ENCODE peak calls at places on chromosome 10, in eight cellular contexts. P, Q, V, H, X, J, W and I are unnamed samples. For H3K27me3, the result is how much of the 10 kb centered on the place peaks cover.

GRCh38 chr10:107546239-107546638 is 381.7 kb upstream of the SORCS1 start:
- DNase-seq in X (no peak), W (peak), V (no peak), H (no peak), P (no peak), Q (no peak), J (no peak), I (no peak)

GRCh38 chr10:11035318-11035920 is 17.7 kb downstream of the CELF2 start:
- DNase-seq in H (no peak), V (peak), P (no peak), W (peak), Q (peak), J (no peak), X (peak), I (no peak)

GRCh38 chr10:101941871-101942270 is 98.3 kb upstream of the KCNIP2 start:
- DNase-seq in Q (no peak), W (no peak), J (no peak), V (no peak), X (no peak), P (no peak), H (no peak), I (no peak)

GRCh38 chr10:5888352-5888751 is 1.3 kb downstream of the ANKRD16 start:
- DNase-seq in X (no peak), Q (peak), P (no peak), V (no peak), H (no peak), W (peak), J (no peak), I (no peak)

GRCh38 chr10:122786269-122786668 is 59.4 kb downstream of the CUZD1 start:
- DNase-seq in V (no peak), Q (no peak), W (peak), J (no peak), P (no peak), X (no peak), H (no peak), I (no peak)

GRCh38 chr10:131569851-131570715 is 258.6 kb upstream of the TCERG1L start:
- DNase-seq in P (no peak), X (no peak), Q (peak), V (no peak), W (no peak), H (no peak), J (no peak), I (no peak)

GRCh38 chr10:132675031-132675740 is 110.8 kb downstream of the NKX6-2 start:
- DNase-seq in V (no peak), P (no peak), X (no peak), Q (peak), J (no peak), W (no peak), H (no peak), I (no peak)

GRCh38 chr10:100115011-100115770 is 33.5 kb upstream of the CPN1 start:
- DNase-seq in W (no peak), P (no peak), H (no peak), Q (no peak), J (no peak), X (no peak), V (no peak), I (no peak)

GRCh38 chr10:6936931-6937330 is 356.9 kb upstream of the PRKCQ start:
- DNase-seq in P (no peak), Q (no peak), W (no peak), J (no peak), V (no peak), H (no peak), X (no peak), I (no peak)

GRCh38 chr10:73859441-73860049 is 14.8 kb downstream of the CAMK2G start:
- DNase-seq in P (no peak), W (no peak), V (no peak), J (no peak), H (no peak), X (no peak), Q (peak), I (no peak)

GRCh38 chr10:103202319-103202718 is 9.2 kb upstream of the NT5C2 start:
- DNase-seq in J (no peak), W (no peak), Q (no peak), H (no peak), X (no peak), V (no peak), P (no peak), I (no peak)

GRCh38 chr10:33136271-33136670 is 178.2 kb upstream of the ITGB1 start:
- DNase-seq in W (peak), H (no peak), Q (no peak), X (no peak), J (no peak), V (no peak), P (no peak), I (no peak)

GRCh38 chr10:15168781-15169554 is 475 bp upstream of the NMT2 start:
- DNase-seq in P (peak), Q (peak), J (peak), W (peak), V (peak), X (peak), H (peak), I (peak)

GRCh38 chr10:62681211-62681940 is 123.1 kb upstream of the ADO start:
- DNase-seq in W (no peak), X (no peak), J (no peak), H (peak), V (no peak), Q (peak), P (no peak), I (no peak)

GRCh38 chr10:116268976-116269375 is 4.0 kb downstream of the GFRA1 start:
- DNase-seq in P (no peak), X (no peak), J (no peak), Q (no peak), H (no peak), W (no peak), V (no peak), I (no peak)

GRCh38 chr10:109205929-109206585 is 717.3 kb downstream of the XPNPEP1 start:
- DNase-seq in V (no peak), W (peak), J (no peak), Q (no peak), X (peak), H (no peak), P (no peak), I (no peak)

GRCh38 chr10:48801026-48801425 is 116.4 kb downstream of the WDFY4 start:
- DNase-seq in H (no peak), P (no peak), J (no peak), Q (no peak), V (no peak), W (peak), X (no peak), I (no peak)

GRCh38 chr10:21724695-21725371 is 190.8 kb downstream of the MLLT10 start:
- DNase-seq in P (peak), Q (peak), J (peak), X (peak), H (no peak), V (peak), W (peak), I (peak)

GRCh38 chr10:119290301-119291036 is 83.1 kb downstream of the GRK5 start:
- DNase-seq in H (no peak), X (no peak), P (peak), Q (no peak), W (no peak), V (peak), J (no peak), I (no peak)

GRCh38 chr10:51758366-51758765 is 59.0 kb upstream of the CSTF2T start:
- DNase-seq in H (no peak), W (no peak), X (no peak), V (no peak), P (no peak), Q (no peak), J (no peak), I (no peak)

GRCh38 chr10:86585726-86586048 is 64.1 kb upstream of the WAPL start:
- DNase-seq in Q (no peak), V (no peak), W (no peak), P (no peak), H (no peak), X (no peak), J (no peak), I (no peak)

GRCh38 chr10:57716884-57717283 is 550.8 kb downstream of the IPMK start:
- DNase-seq in H (no peak), W (peak), P (no peak), V (no peak), J (no peak), X (no peak), Q (no peak), I (no peak)

GRCh38 chr10:123301077-123301875 is 147.1 kb downstream of the BUB3 start:
- DNase-seq in J (peak), H (no peak), W (peak), P (peak), V (peak), Q (no peak), X (no peak), I (peak)

GRCh38 chr10:78424721-78425120 is 391.1 kb downstream of the RPS24 start:
- DNase-seq in J (no peak), V (no peak), P (no peak), X (no peak), H (no peak), W (no peak), Q (no peak), I (no peak)

GRCh38 chr10:105691811-105692210 is 1050.7 kb downstream of the SORCS3 start:
- DNase-seq in J (no peak), V (no peak), W (peak), Q (no peak), H (no peak), X (no peak), P (no peak), I (no peak)

GRCh38 chr10:31242902-31243301 is 76.1 kb upstream of the ZEB1 start:
- DNase-seq in V (peak), Q (no peak), X (peak), P (no peak), H (no peak), W (peak), J (no peak), I (no peak)

GRCh38 chr10:49310460-49310859 is 11.5 kb downstream of the C10orf71 start:
- DNase-seq in W (no peak), X (no peak), H (no peak), V (no peak), J (no peak), P (no peak), Q (no peak), I (no peak)

GRCh38 chr10:86067436-86068050 is 299.1 kb downstream of the GRID1 start:
- DNase-seq in X (no peak), J (no peak), V (no peak), Q (no peak), P (no peak), H (no peak), W (no peak), I (no peak)

GRCh38 chr10:122495406-122496340 is 34.3 kb downstream of the HTRA1 start:
- DNase-seq in V (peak), X (no peak), W (no peak), Q (no peak), P (peak), J (no peak), H (no peak), I (no peak)

GRCh38 chr10:112335866-112336265 is 38.0 kb upstream of the ACSL5 start:
- DNase-seq in V (no peak), Q (peak), W (no peak), H (no peak), X (no peak), J (no peak), P (no peak), I (no peak)

GRCh38 chr10:126458453-126458852 is 70.2 kb upstream of the ADAM12 start:
- DNase-seq in W (no peak), X (no peak), V (no peak), Q (no peak), J (no peak), P (no peak), H (no peak), I (no peak)

GRCh38 chr10:48745662-48746245 is 61.1 kb downstream of the WDFY4 start:
- DNase-seq in W (no peak), V (no peak), X (no peak), H (no peak), P (no peak), Q (peak), J (no peak), I (no peak)

GRCh38 chr10:60008816-60009215 is 102.5 kb upstream of the CCDC6 start:
- DNase-seq in J (no peak), W (no peak), Q (no peak), X (no peak), H (no peak), V (no peak), P (no peak), I (no peak)

GRCh38 chr10:116891208-116891607 is 41.9 kb downstream of the ENO4 start:
- DNase-seq in P (peak), Q (no peak), V (peak), W (peak), H (no peak), J (no peak), X (peak), I (peak)

DNA sequence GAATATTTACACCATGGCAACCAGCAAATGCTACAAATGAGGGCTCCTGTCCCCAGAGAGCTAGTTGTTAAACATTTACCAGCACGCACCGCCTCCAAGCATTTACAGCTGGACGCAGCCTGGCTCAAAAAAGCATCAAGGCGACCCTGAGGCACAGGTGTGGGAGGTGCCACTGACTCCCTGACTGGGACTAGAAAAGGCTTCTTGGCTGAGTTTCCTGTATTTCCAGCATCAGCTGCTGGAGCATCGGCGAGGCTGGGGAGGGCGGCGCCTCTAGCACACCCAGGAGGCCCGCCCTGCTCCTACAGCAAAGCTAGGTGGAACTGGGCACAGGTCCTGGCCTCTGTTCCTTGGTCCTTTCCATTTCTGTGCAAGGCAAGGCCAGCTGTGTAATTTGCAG is 43.4 kb upstream of the ZRANB1 start:
- DNase-seq in J (no peak), W (no peak), H (no peak), X (no peak), P (no peak), V (no peak), Q (peak), I (no peak)
- H3K27me3 ChIP-seq in J (under half), W (under half), H (under half), X (under half), P (under half), V (under half), Q (under half), I (under half)

DNA sequence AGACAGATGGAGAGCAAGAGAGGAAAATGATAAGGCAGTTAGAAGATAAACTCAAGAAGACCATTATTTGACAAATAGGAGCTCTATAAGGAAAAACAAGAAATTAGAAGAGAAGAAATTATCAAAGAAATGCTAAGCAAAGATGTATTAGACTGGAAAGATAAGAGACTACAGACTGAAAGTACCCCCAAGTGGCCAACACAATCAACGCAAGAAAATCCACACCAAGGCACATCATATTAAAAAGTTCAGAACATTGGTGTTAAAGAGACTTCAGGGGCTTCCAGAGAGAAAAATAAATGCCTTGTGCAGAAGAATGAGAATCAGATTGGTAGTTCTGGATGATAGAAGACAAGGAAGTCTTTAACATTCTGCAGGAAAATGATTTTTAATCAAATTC is 46.0 kb downstream of the SH2D4B start:
- DNase-seq in W (no peak), Q (no peak), P (no peak), J (no peak), X (no peak), H (no peak), V (no peak), I (no peak)
- H3K27me3 ChIP-seq in W (under half), Q (under half), P (under half), J (under half), X (under half), H (under half), V (under half), I (under half)

GRCh38 chr10:93577565-93577964 is 11.1 kb downstream of the FFAR4 start:
- DNase-seq in X (no peak), Q (no peak), P (no peak), J (no peak), W (no peak), H (no peak), V (no peak), I (no peak)

GRCh38 chr10:93570383-93570782 is 3.9 kb downstream of the FFAR4 start:
- DNase-seq in W (no peak), V (no peak), H (no peak), Q (no peak), X (no peak), P (no peak), J (no peak), I (no peak)

GRCh38 chr10:93572606-93573005 is 6.1 kb downstream of the FFAR4 start:
- DNase-seq in Q (no peak), X (no peak), P (no peak), J (no peak), W (no peak), H (no peak), V (no peak), I (no peak)

GRCh38 chr10:93576888-93577287 is 10.4 kb downstream of the FFAR4 start:
- DNase-seq in X (no peak), P (no peak), J (no peak), W (peak), H (no peak), V (no peak), Q (no peak), I (no peak)

GRCh38 chr10:93573051-93573909 is 6.8 kb downstream of the FFAR4 start:
- DNase-seq in P (peak), W (peak), H (no peak), Q (no peak), J (no peak), V (peak), X (no peak), I (peak)
- H3K27me3 ChIP-seq in P (under half), W (under half), H (under half), Q (under half), J (under half), V (under half), X (under half), I (under half)

GRCh38 chr10:90920986-90921643 is at the start of gene ANKRD1:
- DNase-seq in W (peak), P (peak), Q (no peak), X (peak), J (no peak), H (no peak), V (peak), I (peak)
- H3K27me3 ChIP-seq in W (under half), P (under half), Q (under half), X (under half), J (under half), H (under half), V (under half), I (under half)

GRCh38 chr10:75572478-75572877 is 141.1 kb downstream of the LRMDA start:
- DNase-seq in Q (no peak), V (no peak), J (no peak), P (no peak), W (no peak), H (no peak), X (no peak), I (no peak)

GRCh38 chr10:75575940-75576339 is 144.5 kb downstream of the LRMDA start:
- DNase-seq in H (no peak), P (no peak), X (no peak), J (no peak), Q (no peak), V (no peak), W (no peak), I (no peak)
- H3K27me3 ChIP-seq in H (under half), P (under half), X (under half), J (under half), Q (under half), V (under half), W (under half), I (under half)

GRCh38 chr10:88901206-88901605 is 21.2 kb downstream of the STAMBPL1 start:
- DNase-seq in V (no peak), J (no peak), P (no peak), Q (no peak), W (no peak), H (no peak), X (no peak), I (no peak)

GRCh38 chr10:88902328-88902789 is 22.3 kb downstream of the STAMBPL1 start:
- DNase-seq in W (no peak), Q (no peak), H (no peak), P (no peak), V (no peak), J (no peak), X (no peak), I (no peak)

GRCh38 chr10:88901610-88902327 is 21.7 kb downstream of the STAMBPL1 start:
- DNase-seq in X (no peak), W (no peak), H (no peak), J (no peak), Q (no peak), P (no peak), V (no peak), I (no peak)

GRCh38 chr10:88899886-88900285 is 19.8 kb downstream of the STAMBPL1 start:
- DNase-seq in J (no peak), V (no peak), H (no peak), P (no peak), W (no peak), Q (no peak), X (no peak), I (no peak)

DNA sequence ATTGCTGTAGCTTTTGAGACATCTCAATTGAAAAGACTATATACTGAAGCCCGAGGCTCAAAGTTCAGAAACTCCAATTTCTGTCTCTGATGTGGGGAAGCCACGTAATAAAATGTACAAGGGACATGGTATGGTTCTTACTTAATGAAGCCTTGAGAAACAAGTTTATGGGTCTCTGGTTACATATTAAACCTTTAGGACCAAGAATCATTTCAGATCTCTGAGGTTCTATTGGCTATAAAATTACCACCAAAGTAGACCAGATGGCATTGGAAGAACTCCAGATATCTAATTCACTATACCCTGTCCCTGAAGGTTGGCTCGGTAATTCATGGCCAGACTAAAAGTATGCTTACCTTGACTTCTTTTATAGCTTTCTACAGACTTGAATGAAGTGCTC is 23.7 kb downstream of the STAMBPL1 start:
- DNase-seq in W (no peak), X (no peak), P (no peak), H (no peak), V (no peak), J (no peak), Q (no peak), I (no peak)
- H3K27me3 ChIP-seq in W (under half), X (under half), P (under half), H (under half), V (under half), J (under half), Q (under half), I (under half)

DNA sequence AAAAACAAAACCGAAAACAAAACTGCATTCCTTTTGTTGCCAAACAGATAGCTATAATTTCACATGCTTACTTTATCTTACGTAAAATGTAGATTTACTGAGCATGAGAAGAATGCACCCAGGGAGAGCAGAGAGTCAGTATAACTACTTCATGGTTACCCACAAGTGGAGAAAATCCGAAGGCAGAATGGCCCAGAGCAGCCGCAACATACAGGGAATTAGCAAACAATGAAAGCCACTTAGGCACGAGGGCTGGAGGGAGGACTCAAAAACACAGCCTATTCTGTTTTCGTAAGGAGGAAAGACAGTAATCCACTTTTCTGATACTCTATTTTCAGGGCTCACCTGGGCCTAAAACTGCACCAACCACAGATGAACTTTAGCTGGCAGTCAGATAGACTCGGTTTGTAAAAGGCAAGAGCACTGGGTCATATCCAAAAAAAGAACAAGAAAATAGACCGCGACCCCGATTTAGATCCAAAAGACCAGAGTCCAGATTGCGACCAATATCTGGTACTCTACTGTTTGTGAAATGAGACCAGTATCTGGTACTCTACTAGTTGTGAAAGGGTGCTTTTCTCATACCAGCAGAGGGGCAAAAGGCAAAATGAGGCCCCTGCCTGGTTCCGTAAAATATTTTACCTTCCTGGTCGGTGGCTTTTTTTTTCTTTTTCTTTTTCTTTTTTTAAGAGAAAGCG is 1.3 kb downstream of the ITPRIP start:
- DNase-seq in X (no peak), J (no peak), W (peak), Q (no peak), V (no peak), H (no peak), P (peak), I (no peak)
- H3K27me3 ChIP-seq in X (under half), J (under half), W (under half), Q (under half), V (under half), H (under half), P (under half), I (under half)